ENCODE peak calls at places on chromosomes 5 and 9, in nine cellular contexts. L is stimulated activated CD4-positive, alpha-beta T cell treated with anti-CD3 and anti-CD28 coated beads, Interleukin-1b, Interleukin-23, amount 100 ng/mL, for 48 hours; Z is NCI-H345; X is naive thymus-derived CD4-positive, alpha-beta T cell; B is gastrocnemius medialis; V is activated T-cell treated with anti-CD3 and anti-CD28 coated beads for 48 hours; P is iris pigment epithelial cell; H is Daoy; U is hypothalamus. W is an unnamed sample.

GRCh38 chr5:160311491-160312138 is 749 bp downstream of the CCNJL start:
- DNase-seq in U (no peak), B (no peak), L (no peak), X (no peak), H (peak), V (no peak), P (peak), Z (no peak), W (no peak)

GRCh38 chr9:130150779-130151381 is 21.3 kb upstream of the NCS1 start:
- DNase-seq in B (no peak), X (no peak), L (no peak), V (no peak), Z (no peak), P (peak), H (peak), U (no peak), W (no peak)

GRCh38 chr5:167820266-167820988 is 471.0 kb upstream of the WWC1 start:
- DNase-seq in B (no peak), L (no peak), P (no peak), Z (no peak), U (no peak), V (no peak), X (no peak), H (no peak), W (no peak)

GRCh38 chr5:132260051-132260450 is 2.6 kb downstream of the PDLIM4 start:
- DNase-seq in P (peak), X (no peak), B (no peak), U (no peak), L (no peak), H (peak), V (no peak), Z (no peak), W (no peak)

GRCh38 chr9:100111235-100111634 is 12.2 kb downstream of the INVS start:
- DNase-seq in U (peak), V (no peak), B (peak), P (peak), Z (no peak), X (no peak), L (no peak), H (peak), W (no peak)

GRCh38 chr5:1510151-1510561 is 13.6 kb downstream of the LPCAT1 start:
- DNase-seq in U (no peak), L (no peak), P (no peak), Z (no peak), B (no peak), H (no peak), V (no peak), X (no peak), W (no peak)

GRCh38 chr9:115883467-115884329 is 269.9 kb upstream of the PAPPA start:
- DNase-seq in U (no peak), V (no peak), L (no peak), P (peak), Z (peak), H (peak), X (no peak), B (no peak), W (peak)

GRCh38 chr5:72151169-72151568 is 43.9 kb downstream of the MAP1B start:
- DNase-seq in B (peak), P (peak), V (no peak), U (no peak), L (no peak), Z (no peak), H (no peak), X (no peak), W (no peak)

GRCh38 chr9:111805841-111806241 is 11.1 kb upstream of the SHOC1 start:
- DNase-seq in Z (no peak), H (peak), L (no peak), U (no peak), V (no peak), X (no peak), B (no peak), P (peak), W (peak)

GRCh38 chr9:113929634-113930092 is 53.6 kb downstream of the ZNF618 start:
- DNase-seq in X (no peak), H (peak), V (no peak), B (no peak), P (peak), L (no peak), U (no peak), Z (no peak), W (no peak)

GRCh38 chr9:34163439-34163838 is 15.4 kb upstream of the UBAP1 start:
- DNase-seq in H (no peak), B (no peak), U (no peak), Z (no peak), L (no peak), V (no peak), P (peak), X (no peak), W (no peak)

GRCh38 chr5:83000448-83000847 is 76.7 kb downstream of the TMEM167A start:
- DNase-seq in X (no peak), V (no peak), U (no peak), Z (no peak), P (no peak), B (no peak), H (peak), L (no peak), W (no peak)

GRCh38 chr5:95801961-95802360 is 20.6 kb downstream of the GLRX start:
- DNase-seq in L (no peak), B (no peak), V (no peak), U (no peak), P (no peak), H (no peak), Z (no peak), X (no peak), W (no peak)

GRCh38 chr9:91720313-91720712 is 229.7 kb downstream of the ROR2 start:
- DNase-seq in V (no peak), U (no peak), H (no peak), X (no peak), Z (no peak), L (no peak), B (no peak), P (no peak), W (no peak)

GRCh38 chr9:136304456-136304855 is 562 bp upstream of the CCDC187 start:
- DNase-seq in V (no peak), X (no peak), Z (no peak), U (no peak), H (no peak), B (no peak), L (no peak), P (no peak), W (no peak)

GRCh38 chr5:80960531-80961375 is 590 bp downstream of the RASGRF2 start:
- DNase-seq in Z (no peak), U (no peak), B (no peak), H (peak), V (peak), P (peak), X (peak), L (peak), W (peak)

GRCh38 chr5:69462170-69462569 is 30.4 kb upstream of the OCLN start:
- DNase-seq in V (no peak), Z (no peak), X (no peak), L (no peak), B (no peak), H (no peak), P (no peak), U (no peak), W (no peak)

GRCh38 chr9:121895274-121895835 is 197.8 kb downstream of the TTLL11 start:
- DNase-seq in X (no peak), V (no peak), P (no peak), Z (no peak), B (no peak), H (no peak), U (no peak), L (no peak), W (no peak)

GRCh38 chr9:95130484-95130883 is 187.0 kb downstream of the FANCC start:
- DNase-seq in X (no peak), Z (no peak), B (no peak), V (no peak), U (no peak), L (no peak), H (no peak), P (no peak), W (no peak)

GRCh38 chr9:78261403-78262001 is 25.6 kb downstream of the CEP78 start:
- DNase-seq in B (no peak), U (no peak), L (no peak), Z (peak), P (peak), X (peak), V (no peak), H (no peak), W (peak)

GRCh38 chr5:157761690-157762611 is 18.4 kb downstream of the LSM11 start:
- DNase-seq in V (no peak), Z (peak), L (peak), U (no peak), H (peak), X (peak), P (peak), B (no peak), W (peak)

GRCh38 chr5:179371681-179372675 is 26.7 kb upstream of the ADAMTS2 start:
- DNase-seq in H (peak), U (no peak), V (no peak), P (no peak), L (no peak), B (no peak), X (no peak), Z (peak), W (no peak)

GRCh38 chr9:134525070-134525815 is 116.4 kb upstream of the COL5A1 start:
- DNase-seq in V (no peak), Z (no peak), B (no peak), P (no peak), U (no peak), X (no peak), L (no peak), H (no peak), W (no peak)

GRCh38 chr5:35470866-35471265 is 146.8 kb upstream of the SPEF2 start:
- DNase-seq in H (peak), L (no peak), P (peak), Z (no peak), B (no peak), V (no peak), X (no peak), U (no peak), W (no peak)

GRCh38 chr9:81076131-81076530 is 613.2 kb downstream of the TLE1 start:
- DNase-seq in H (no peak), Z (no peak), X (no peak), L (no peak), B (no peak), P (no peak), U (no peak), V (no peak), W (no peak)

GRCh38 chr5:171308453-171309275 is at the start of gene TLX3:
- DNase-seq in X (no peak), L (no peak), P (no peak), Z (no peak), H (peak), U (no peak), B (no peak), V (no peak), W (no peak)

GRCh38 chr5:60520451-60521210 is 179.3 kb downstream of the DEPDC1B start:
- DNase-seq in H (no peak), Z (no peak), L (no peak), U (no peak), B (no peak), X (no peak), P (no peak), V (no peak), W (no peak)

GRCh38 chr9:136023401-136024225 is 62.4 kb upstream of the UBAC1 start:
- DNase-seq in B (peak), P (peak), U (no peak), Z (no peak), L (no peak), X (no peak), H (no peak), V (no peak), W (no peak)

GRCh38 chr5:100537946-100538345 is 2.8 kb downstream of the FAM174A start:
- DNase-seq in U (no peak), P (no peak), B (no peak), V (no peak), L (no peak), X (no peak), H (no peak), Z (no peak), W (no peak)

GRCh38 chr5:64653776-64654175 is 36.5 kb upstream of the SHISAL2B start:
- DNase-seq in B (no peak), U (no peak), Z (no peak), L (no peak), V (no peak), P (no peak), H (no peak), X (no peak), W (no peak)

GRCh38 chr9:89637787-89638186 is 33.0 kb downstream of the GADD45G start:
- DNase-seq in L (no peak), P (no peak), X (no peak), V (no peak), Z (no peak), B (no peak), H (peak), U (no peak), W (no peak)

GRCh38 chr9:98118640-98119601 is at the start of gene TRIM14:
- DNase-seq in V (peak), L (peak), H (peak), U (no peak), Z (peak), B (no peak), P (peak), X (peak), W (peak)

GRCh38 chr5:149284501-149284900 is 12.8 kb downstream of the AFAP1L1 start:
- DNase-seq in L (no peak), X (no peak), P (peak), V (no peak), B (peak), Z (peak), H (no peak), U (no peak), W (no peak)

GRCh38 chr9:97562542-97562941 is 61.1 kb downstream of the TMOD1 start:
- DNase-seq in L (no peak), V (no peak), U (no peak), B (peak), P (no peak), Z (no peak), X (no peak), H (no peak), W (no peak)

GRCh38 chr9:22240619-22241018 is 206.0 kb upstream of the DMRTA1 start:
- DNase-seq in Z (no peak), L (no peak), P (peak), X (no peak), B (no peak), V (no peak), U (no peak), H (no peak), W (peak)